ENCODE peak calls at places on chromosomes 4 and X, in ten cellular contexts. U, Y, M, L, G, P, X, K, H and T are unnamed samples.

GRCh38 chr4:98260047-98260578 is 1.1 kb upstream of the RAP1GDS1 start:
- DNase-seq in L (peak), X (peak), K (peak), M (peak), H (no peak), P (peak), U (peak), Y (peak), G (no peak), T (no peak)

GRCh38 chrX:361231-362145 is 25.2 kb downstream of the PPP2R3B start:
- DNase-seq in M (no peak), L (no peak), K (no peak), X (no peak), U (no peak), G (no peak), H (no peak), Y (no peak), P (no peak), T (no peak)

GRCh38 chr4:173119818-173120217 is 48.8 kb upstream of the GALNT7 start:
- DNase-seq in G (no peak), X (no peak), U (no peak), K (no peak), Y (no peak), H (no peak), P (no peak), L (no peak), M (no peak), T (no peak)

GRCh38 chr4:184313058-184313709 is 95.5 kb upstream of the ENPP6 start:
- DNase-seq in L (no peak), G (no peak), M (no peak), Y (no peak), K (no peak), H (no peak), U (no peak), P (no peak), X (no peak), T (no peak)

GRCh38 chr4:40234519-40235039 is 37.7 kb downstream of the RHOH start:
- DNase-seq in G (no peak), K (no peak), Y (no peak), M (no peak), U (no peak), P (no peak), X (no peak), L (no peak), H (no peak), T (no peak)

GRCh38 chr4:146398404-146398803 is 123.3 kb downstream of the SLC10A7 start:
- DNase-seq in L (no peak), Y (no peak), X (no peak), U (no peak), G (no peak), P (no peak), M (no peak), K (no peak), H (no peak), T (no peak)

GRCh38 chr4:80228460-80228859 is 31.2 kb downstream of the PRDM8 start:
- DNase-seq in M (no peak), X (no peak), P (no peak), K (no peak), Y (no peak), H (no peak), L (no peak), U (no peak), G (no peak), T (no peak)

GRCh38 chr4:163693776-163694175 is 199.3 kb downstream of the TMA16 start:
- DNase-seq in K (no peak), L (no peak), H (peak), P (no peak), U (no peak), G (no peak), X (peak), M (peak), Y (no peak), T (no peak)

GRCh38 chr4:72743078-72743477 is 174.1 kb upstream of the ADAMTS3 start:
- DNase-seq in H (no peak), P (no peak), M (no peak), X (no peak), Y (no peak), U (no peak), G (no peak), K (peak), L (no peak), T (no peak)

GRCh38 chr4:55125763-55126541 is 557 bp upstream of the KDR start:
- DNase-seq in K (no peak), H (no peak), L (peak), G (no peak), M (no peak), U (peak), P (no peak), Y (no peak), X (no peak), T (no peak)

GRCh38 chr4:85744950-85745349 is 270.0 kb downstream of the ARHGAP24 start:
- DNase-seq in L (no peak), M (no peak), H (peak), X (no peak), K (no peak), Y (no peak), P (no peak), G (no peak), U (no peak), T (no peak)

GRCh38 chr4:53592686-53593641 is 1.7 kb upstream of the LNX1 start:
- DNase-seq in Y (peak), G (no peak), X (no peak), K (peak), M (no peak), L (peak), P (peak), U (peak), H (peak), T (peak)

GRCh38 chr4:53967971-53968370 is 96.4 kb downstream of the CHIC2 start:
- DNase-seq in H (no peak), L (no peak), P (no peak), G (no peak), U (no peak), K (no peak), M (peak), X (no peak), Y (no peak), T (no peak)

GRCh38 chr4:118683513-118683912 is 1.7 kb upstream of the METTL14 start:
- DNase-seq in X (no peak), M (no peak), K (peak), Y (no peak), G (peak), P (no peak), H (no peak), L (no peak), U (no peak), T (no peak)

GRCh38 chrX:24774650-24775049 is 80.9 kb downstream of the POLA1 start:
- DNase-seq in L (no peak), H (no peak), K (no peak), P (no peak), G (no peak), U (no peak), Y (no peak), X (no peak), M (no peak), T (no peak)

GRCh38 chr4:146577111-146577510 is 55.4 kb upstream of the SLC10A7 start:
- DNase-seq in P (no peak), H (peak), M (peak), Y (peak), K (no peak), X (no peak), L (no peak), U (no peak), G (no peak), T (no peak)

GRCh38 chrX:101931104-101931493 is 728 bp downstream of the ZMAT1 start:
- DNase-seq in M (no peak), K (no peak), H (no peak), Y (no peak), P (no peak), U (no peak), G (no peak), X (no peak), L (no peak), T (no peak)

GRCh38 chr4:186624951-186625350 is 69.6 kb upstream of the MTNR1A start:
- DNase-seq in U (no peak), K (no peak), Y (no peak), M (peak), H (peak), G (no peak), X (peak), P (no peak), L (no peak), T (no peak)

GRCh38 chr4:3202836-3203820 is 45.8 kb upstream of the MSANTD1 start:
- DNase-seq in U (peak), X (no peak), M (no peak), P (no peak), H (no peak), Y (peak), K (no peak), G (no peak), L (no peak), T (no peak)

GRCh38 chrX:31213941-31214340 is 142.1 kb upstream of the FTHL17 start:
- DNase-seq in G (peak), L (peak), K (peak), P (no peak), X (no peak), U (no peak), Y (peak), M (peak), H (peak), T (peak)

GRCh38 chr4:3392319-3392718 is 49.4 kb upstream of the HGFAC start:
- DNase-seq in G (no peak), Y (no peak), U (no peak), M (no peak), P (no peak), H (no peak), K (no peak), X (no peak), L (no peak), T (no peak)

GRCh38 chrX:46967547-46967946 is 55.3 kb downstream of the JADE3 start:
- DNase-seq in U (no peak), Y (no peak), M (no peak), G (no peak), X (no peak), H (no peak), L (no peak), P (no peak), K (no peak), T (no peak)

DNA sequence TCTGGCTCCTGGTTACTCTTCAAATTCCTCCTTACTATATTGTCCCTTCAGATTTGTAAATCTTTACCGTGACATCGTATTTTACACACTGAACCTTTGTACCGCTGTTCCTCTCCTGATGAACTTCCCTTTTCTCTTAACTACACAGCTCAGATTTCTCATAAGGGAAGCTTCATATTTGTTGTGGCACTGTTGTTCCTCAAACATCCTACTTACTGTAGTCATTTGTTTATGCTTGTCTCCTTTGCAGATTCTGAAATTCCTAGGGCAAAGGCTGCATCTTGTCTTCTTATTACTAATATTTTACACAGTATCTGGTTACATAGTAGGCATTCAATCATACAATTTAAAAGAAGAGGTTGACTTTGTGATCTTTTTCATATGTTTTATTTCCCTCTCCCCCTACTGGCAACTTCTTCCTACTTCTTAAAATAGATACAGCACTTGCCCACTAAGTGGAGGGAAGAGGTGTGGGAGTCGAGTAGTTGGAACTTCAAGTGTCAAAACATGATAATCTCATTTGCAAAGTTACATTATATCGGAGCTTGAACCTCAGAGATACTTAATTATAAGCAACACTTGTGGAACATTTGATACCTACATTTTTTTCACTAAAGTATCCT is 50.0 kb downstream of the TET2 start:
- DNase-seq in X (no peak), H (peak), U (no peak), M (peak), P (no peak), G (no peak), K (peak), L (no peak), Y (no peak), T (no peak)
- TF ChIP-seq CTCF in X (peak), H (peak), U (peak), M (peak), P (no peak), G (no peak), K (no peak), L (no peak), Y (peak), T (no peak)

GRCh38 chr4:126475730-126476129 is 1157.0 kb upstream of the INTU start:
- DNase-seq in X (no peak), L (no peak), H (no peak), K (peak), G (no peak), U (no peak), Y (no peak), P (no peak), M (no peak), T (no peak)

DNA sequence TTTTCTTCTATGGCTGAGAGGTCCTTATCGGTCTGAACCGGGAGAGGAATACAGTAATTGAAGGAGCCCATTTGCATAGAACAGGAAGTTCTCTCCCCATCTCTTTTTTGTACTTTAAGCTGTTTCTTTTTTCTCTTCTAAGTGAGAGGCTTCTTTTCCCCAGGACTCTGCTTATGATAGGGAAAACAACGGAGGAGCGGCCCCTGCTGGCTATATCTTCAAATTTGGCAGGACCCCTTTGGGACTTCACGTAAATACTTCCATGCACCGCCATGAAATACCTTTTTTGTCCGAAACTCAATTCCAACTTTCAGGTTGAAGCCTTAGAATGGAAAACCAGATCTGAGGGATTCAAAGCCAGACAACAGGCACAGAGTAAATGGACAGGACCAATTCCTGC is 1153.0 kb upstream of the INTU start:
- DNase-seq in P (no peak), U (no peak), K (no peak), X (no peak), L (peak), M (no peak), Y (no peak), G (no peak), H (no peak), T (no peak)
- TF ChIP-seq CTCF in P (no peak), U (no peak), K (no peak), X (peak), L (no peak), M (no peak), Y (no peak), G (no peak), H (no peak), T (no peak)

GRCh38 chrX:14630724-14631123 is 101.4 kb downstream of the GLRA2 start:
- DNase-seq in L (peak), U (no peak), M (no peak), Y (no peak), X (no peak), G (no peak), P (no peak), H (no peak), K (no peak), T (peak)
- TF ChIP-seq CTCF in L (no peak), U (no peak), M (no peak), Y (no peak), X (peak), G (no peak), P (no peak), H (no peak), K (no peak), T (no peak)

GRCh38 chrX:133746593-133746992 is 238.8 kb downstream of the GPC3 start:
- DNase-seq in X (no peak), K (no peak), P (no peak), G (no peak), M (no peak), U (no peak), Y (no peak), H (no peak), L (no peak), T (no peak)

GRCh38 chrX:133741303-133741702 is 244.1 kb downstream of the GPC3 start:
- DNase-seq in M (peak), X (no peak), P (no peak), K (no peak), L (no peak), Y (no peak), U (no peak), G (no peak), H (peak), T (no peak)

GRCh38 chrX:133742602-133743305 is 242.6 kb downstream of the GPC3 start:
- DNase-seq in G (no peak), K (no peak), L (no peak), Y (no peak), H (no peak), X (no peak), M (no peak), U (no peak), P (no peak), T (no peak)

GRCh38 chrX:133749370-133749769 is 236.0 kb downstream of the GPC3 start:
- DNase-seq in M (no peak), G (no peak), X (no peak), Y (no peak), H (no peak), K (no peak), U (no peak), P (no peak), L (no peak), T (no peak)

DNA sequence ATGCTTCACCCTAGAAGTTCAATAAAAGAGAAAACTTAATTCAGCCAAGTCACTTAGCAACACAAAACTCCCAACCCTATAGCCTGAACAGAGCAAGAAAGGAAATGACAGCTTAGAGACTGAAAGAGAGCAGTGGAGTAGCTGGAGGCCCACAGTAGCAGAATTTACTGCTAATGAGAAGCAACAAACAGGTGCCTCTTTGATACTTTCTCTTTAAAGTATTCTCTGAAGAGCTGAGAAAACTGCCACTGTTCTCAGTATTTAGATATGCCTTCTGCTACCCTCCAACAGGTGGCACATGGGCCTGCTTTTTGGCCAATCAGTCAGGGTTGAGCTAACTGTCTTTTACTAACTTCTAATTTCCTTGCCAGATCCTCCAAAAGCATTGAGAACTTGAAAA is 240.0 kb downstream of the GPC3 start:
- DNase-seq in H (no peak), P (no peak), U (no peak), G (no peak), X (no peak), Y (no peak), L (no peak), K (no peak), M (no peak), T (no peak)
- TF ChIP-seq CTCF in H (no peak), P (no peak), U (no peak), G (no peak), X (no peak), Y (no peak), L (no peak), K (no peak), M (no peak), T (no peak)

GRCh38 chrX:45818913-45819312 is 618.2 kb upstream of the DIPK2B start:
- DNase-seq in H (no peak), U (no peak), P (no peak), K (no peak), M (no peak), Y (no peak), G (no peak), L (no peak), X (no peak), T (no peak)

GRCh38 chrX:45822124-45822523 is 621.4 kb upstream of the DIPK2B start:
- DNase-seq in H (no peak), M (no peak), G (no peak), K (no peak), L (no peak), X (no peak), U (no peak), Y (no peak), P (no peak), T (no peak)

GRCh38 chrX:45830343-45830742 is 629.7 kb upstream of the DIPK2B start:
- DNase-seq in M (no peak), K (no peak), G (no peak), X (no peak), Y (no peak), U (no peak), P (no peak), L (no peak), H (no peak), T (no peak)

GRCh38 chrX:45824471-45824870 is 623.8 kb upstream of the DIPK2B start:
- DNase-seq in L (peak), K (peak), M (peak), X (peak), P (no peak), Y (peak), U (peak), G (no peak), H (peak), T (peak)
- TF ChIP-seq CTCF in L (no peak), K (peak), M (peak), X (peak), P (no peak), Y (no peak), U (no peak), G (no peak), H (peak), T (peak)

GRCh38 chr4:83093060-83093640 is 21.4 kb downstream of the PLAC8 start:
- DNase-seq in P (no peak), K (peak), M (no peak), L (peak), Y (no peak), X (no peak), G (no peak), H (no peak), U (no peak), T (no peak)
- TF ChIP-seq CTCF in P (no peak), K (peak), M (no peak), L (no peak), Y (no peak), X (no peak), G (no peak), H (no peak), U (no peak), T (no peak)

DNA sequence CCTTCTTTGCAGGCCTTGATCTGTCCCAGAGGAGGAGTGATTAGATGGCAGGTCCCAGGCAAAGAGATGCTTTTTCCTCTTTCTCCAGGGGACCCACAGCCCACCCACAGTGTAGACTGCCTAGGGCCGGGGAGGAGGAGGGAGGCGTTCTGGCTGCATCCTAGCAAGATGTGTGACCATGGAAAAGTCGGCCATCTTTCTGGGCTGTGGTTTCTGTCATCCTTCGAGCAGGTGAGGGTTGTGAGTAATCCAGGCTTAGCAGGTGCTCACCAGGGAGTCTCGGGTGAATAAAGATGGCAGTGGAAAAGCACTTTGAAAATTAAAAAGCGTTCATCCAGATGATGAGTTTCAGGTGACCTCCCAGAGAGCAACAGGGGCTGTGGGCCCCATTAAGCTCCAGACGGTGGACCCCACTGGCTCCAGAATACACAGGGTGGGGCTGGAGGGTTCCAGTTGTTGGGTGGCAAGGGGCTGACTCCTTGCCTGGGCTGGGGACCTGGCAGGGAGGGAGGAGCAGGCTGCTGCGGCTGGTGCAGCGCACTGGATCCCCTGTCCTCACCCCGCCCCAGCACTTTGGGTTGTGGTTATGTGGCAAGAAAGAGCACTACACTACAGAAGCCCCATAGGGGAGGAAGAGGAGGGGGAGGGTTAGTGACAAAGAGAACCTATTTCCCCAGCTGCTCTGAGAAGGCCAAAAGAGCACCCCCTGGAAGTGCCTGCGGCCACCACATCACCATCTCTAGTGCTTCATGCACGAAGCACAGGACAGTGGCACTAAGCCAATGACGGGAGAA is 23.7 kb downstream of the ELF4 start:
- DNase-seq in U (no peak), K (no peak), P (no peak), L (no peak), M (no peak), Y (no peak), X (no peak), H (no peak), G (peak), T (no peak)
- TF ChIP-seq CTCF in U (no peak), K (no peak), P (no peak), L (no peak), M (no peak), Y (no peak), X (no peak), H (no peak), G (no peak), T (no peak)

DNA sequence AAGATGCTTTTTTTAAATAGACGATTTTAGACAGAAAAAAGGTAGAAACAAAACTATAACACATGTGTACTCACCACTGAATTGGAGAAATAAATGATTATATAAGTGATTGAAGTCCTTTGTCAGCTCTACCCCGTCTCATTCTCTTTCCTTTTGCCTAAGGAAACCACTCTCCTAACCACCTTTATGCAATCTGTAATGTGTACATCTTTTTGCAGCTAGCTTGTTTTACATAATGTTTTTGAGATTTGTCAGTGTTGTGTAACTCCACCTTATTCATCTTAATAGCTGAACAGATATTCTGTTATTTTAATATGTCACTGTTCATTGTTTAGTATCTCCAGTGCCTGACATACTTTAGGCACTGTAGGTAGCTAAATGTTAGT is 706 bp downstream of the FAM200B start:
- DNase-seq in H (peak), X (no peak), P (no peak), L (no peak), K (no peak), Y (no peak), G (no peak), M (no peak), U (no peak), T (no peak)
- TF ChIP-seq CTCF in H (no peak), X (no peak), P (no peak), L (no peak), K (no peak), Y (no peak), G (no peak), M (no peak), U (no peak), T (no peak)